ENCODE peak calls at places on chromosomes 16 and 17, in five cellular contexts. E, Q, C, A and P are unnamed samples.
A peak's percentile ranks its signal among the peaks of the same experiment; 100 is the strongest.

GRCh38 chr17:80836971-80837481 is 154.6 kb upstream of the CHMP6 start:
- DNase-seq in E (no peak), Q (no peak), C (no peak), A (no peak), P (no peak)

GRCh38 chr16:77359065-77359502 is 75.8 kb downstream of the ADAMTS18 start:
- DNase-seq in E (no peak), Q (peak; percentile 52), C (no peak), A (no peak), P (no peak)

GRCh38 chr16:58421529-58421928 is 29.3 kb downstream of the GINS3 start:
- DNase-seq in E (no peak), Q (no peak), C (no peak), A (peak; percentile 50), P (peak; percentile 19)

GRCh38 chr17:80855196-80855967 is 136.3 kb upstream of the CHMP6 start:
- DNase-seq in E (peak; percentile 2), Q (no peak), C (no peak), A (no peak), P (no peak)

GRCh38 chr17:78381601-78382168 is 3.2 kb downstream of the PGS1 start:
- DNase-seq in E (no peak), Q (no peak), C (no peak), A (no peak), P (no peak)

GRCh38 chr17:63626551-63627228 is 4.5 kb downstream of the MAP3K3 start:
- DNase-seq in E (no peak), Q (no peak), C (no peak), A (no peak), P (no peak)

GRCh38 chr17:79042421-79043190 is 18.6 kb downstream of the C1QTNF1 start:
- DNase-seq in E (peak; percentile 90), Q (peak; percentile 60), C (peak; percentile 67), A (peak; percentile 69), P (peak; percentile 45)

GRCh38 chr17:38687291-38687690 is 12.5 kb upstream of the EPOP start:
- DNase-seq in E (no peak), Q (no peak), C (no peak), A (no peak), P (peak; percentile 35)

GRCh38 chr16:53061701-53062159 is 6.9 kb downstream of the CHD9 start:
- DNase-seq in E (no peak), Q (no peak), C (peak; percentile 48), A (peak; percentile 49), P (no peak)

GRCh38 chr16:3578121-3578520 is 918 bp upstream of the NLRC3 start:
- DNase-seq in E (no peak), Q (no peak), C (no peak), A (no peak), P (no peak)

GRCh38 chr17:2070241-2071023 is 15.5 kb downstream of the HIC1 start:
- DNase-seq in E (peak; percentile 58), Q (no peak), C (no peak), A (no peak), P (no peak)

GRCh38 chr17:50380369-50381259 is 7.6 kb downstream of the EME1 start:
- DNase-seq in E (no peak), Q (no peak), C (no peak), A (no peak), P (no peak)

GRCh38 chr16:8310816-8311215 is 279.5 kb downstream of the TMEM114 start:
- DNase-seq in E (no peak), Q (no peak), C (no peak), A (no peak), P (no peak)

GRCh38 chr17:81885869-81886548 is 5.4 kb downstream of the ALYREF start:
- DNase-seq in E (no peak), Q (no peak), C (no peak), A (no peak), P (peak; percentile 76)

GRCh38 chr16:57266531-57267268 is 17.8 kb downstream of the PLLP start:
- DNase-seq in E (no peak), Q (no peak), C (no peak), A (no peak), P (no peak)

GRCh38 chr16:1152651-1153259 is at the start of gene CACNA1H:
- DNase-seq in E (peak; percentile 63), Q (peak; percentile 86), C (no peak), A (peak; percentile 34), P (no peak)

GRCh38 chr17:9386401-9386800 is 189.2 kb downstream of the STX8 start:
- DNase-seq in E (no peak), Q (no peak), C (no peak), A (no peak), P (no peak)

GRCh38 chr17:7466644-7467341 is 12.6 kb downstream of the ZBTB4 start:
- DNase-seq in E (no peak), Q (no peak), C (peak; percentile 62), A (peak; percentile 82), P (peak; percentile 53)

GRCh38 chr16:86662195-86662594 is 83.8 kb downstream of the FOXL1 start:
- DNase-seq in E (no peak), Q (no peak), C (no peak), A (no peak), P (peak; percentile 72)

GRCh38 chr16:85418978-85419491 is 194.1 kb upstream of the GSE1 start:
- DNase-seq in E (peak; percentile 28), Q (peak; percentile 34), C (no peak), A (peak; percentile 7), P (no peak)

GRCh38 chr17:59287452-59287851 is 44.0 kb upstream of the YPEL2 start:
- DNase-seq in E (no peak), Q (no peak), C (no peak), A (no peak), P (no peak)

GRCh38 chr17:43212641-43213490 is 1.2 kb downstream of the TMEM106A start:
- DNase-seq in E (no peak), Q (no peak), C (no peak), A (no peak), P (no peak)

GRCh38 chr16:57208926-57209325 is 22.8 kb downstream of the RSPRY1 start:
- DNase-seq in E (no peak), Q (no peak), C (no peak), A (no peak), P (no peak)

GRCh38 chr17:57601328-57601727 is 143.8 kb downstream of the CCDC182 start:
- DNase-seq in E (no peak), Q (no peak), C (no peak), A (no peak), P (no peak)

GRCh38 chr17:29789186-29790170 is 140.6 kb downstream of the SSH2 start:
- DNase-seq in E (no peak), Q (peak; percentile 7), C (peak; percentile 37), A (no peak), P (no peak)

GRCh38 chr16:26981266-26981938 is 85.3 kb upstream of the C16orf82 start:
- DNase-seq in E (no peak), Q (no peak), C (no peak), A (no peak), P (peak; percentile 73)

GRCh38 chr16:56295739-56296527 is 104.6 kb downstream of the GNAO1 start:
- DNase-seq in E (no peak), Q (peak; percentile 57), C (no peak), A (no peak), P (no peak)

GRCh38 chr17:70074991-70075390 is at the start of gene KCNJ16:
- DNase-seq in E (no peak), Q (no peak), C (no peak), A (no peak), P (no peak)

GRCh38 chr17:70078994-70079531 is 4.0 kb downstream of the KCNJ16 start:
- DNase-seq in E (no peak), Q (no peak), C (no peak), A (no peak), P (no peak)

GRCh38 chr17:70078549-70078948 is 3.5 kb downstream of the KCNJ16 start:
- DNase-seq in E (no peak), Q (no peak), C (no peak), A (no peak), P (no peak)

GRCh38 chr17:70076189-70076588 is 1.2 kb downstream of the KCNJ16 start:
- DNase-seq in E (no peak), Q (no peak), C (no peak), A (no peak), P (no peak)

GRCh38 chr17:70076831-70077230 is 1.8 kb downstream of the KCNJ16 start:
- DNase-seq in E (no peak), Q (no peak), C (no peak), A (no peak), P (no peak)
- TF ChIP-seq CTCF in E (no peak), Q (no peak), C (no peak), A (no peak), P (no peak)

GRCh38 chr17:32877164-32877764 is 340 bp upstream of the MYO1D start:
- DNase-seq in E (peak; percentile 91), Q (peak; percentile 97), C (peak; percentile 87), A (peak; percentile 92), P (peak; percentile 80)
- TF ChIP-seq CTCF in E (peak; percentile 86), Q (peak; percentile 70), C (peak; percentile 100), A (peak; percentile 90), P (peak; percentile 81)

GRCh38 chr17:44383861-44384260 is 5.6 kb downstream of the ITGA2B start:
- DNase-seq in E (no peak), Q (no peak), C (no peak), A (no peak), P (no peak)

GRCh38 chr17:44386182-44386525 is 3.3 kb downstream of the ITGA2B start:
- DNase-seq in E (no peak), Q (no peak), C (no peak), A (no peak), P (no peak)

GRCh38 chr17:44384823-44385286 is 4.6 kb downstream of the ITGA2B start:
- DNase-seq in E (peak; percentile 46), Q (no peak), C (no peak), A (no peak), P (no peak)

GRCh38 chr17:44384281-44384822 is 5.1 kb downstream of the ITGA2B start:
- DNase-seq in E (no peak), Q (peak; percentile 62), C (no peak), A (no peak), P (no peak)

DNA sequence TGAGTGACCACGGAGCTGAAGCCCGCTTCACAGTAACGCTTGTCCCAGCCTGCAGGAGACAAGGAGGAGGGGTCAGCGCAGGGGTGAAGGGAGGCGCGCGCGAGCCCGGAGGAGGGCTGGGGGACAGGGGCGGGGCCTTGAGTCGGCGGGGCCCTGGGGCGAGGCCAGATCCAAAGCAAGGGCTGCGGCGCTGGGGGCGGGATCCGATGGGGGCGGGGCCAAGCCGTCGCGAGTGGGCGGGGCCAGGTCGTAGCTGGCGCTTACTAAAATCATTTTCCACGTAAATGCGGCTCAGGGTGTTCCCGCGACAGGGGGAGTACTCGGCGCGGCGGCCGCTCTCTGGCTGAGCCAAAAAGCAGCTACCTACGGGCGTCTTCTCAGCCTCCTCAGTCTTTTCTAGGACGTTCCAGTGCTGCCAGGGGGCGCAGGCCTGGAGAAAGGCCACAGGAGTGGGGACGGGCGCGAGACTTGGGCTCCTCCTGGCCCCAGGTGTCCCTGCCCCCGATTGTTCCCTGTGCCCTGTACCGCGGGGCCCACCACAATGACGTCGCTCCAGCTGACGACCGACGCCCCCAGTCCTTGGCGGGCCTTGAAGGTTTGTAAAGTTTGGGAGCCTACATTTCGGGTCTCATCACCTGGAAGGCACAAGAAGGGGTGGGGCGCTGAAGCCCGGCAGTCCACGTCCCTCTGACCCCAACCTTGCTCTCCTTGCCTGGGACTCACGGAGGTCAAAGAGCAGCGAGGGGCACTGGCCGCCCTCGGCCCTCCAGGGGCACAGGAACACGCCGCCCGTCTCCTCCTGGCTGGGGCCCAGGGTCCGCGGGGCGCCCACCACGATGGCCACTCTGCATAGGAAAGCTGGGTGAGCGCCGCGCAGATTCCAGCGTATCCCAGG is 3.9 kb downstream of the ITGA2B start:
- DNase-seq in E (peak; percentile 96), Q (peak; percentile 94), C (peak; percentile 61), A (peak; percentile 83), P (peak; percentile 29)
- TF ChIP-seq CTCF in E (no peak), Q (peak; percentile 36), C (no peak), A (no peak), P (peak; percentile 42)

GRCh38 chr16:81314603-81315270 is at the start of gene GAN:
- DNase-seq in E (peak; percentile 96), Q (peak; percentile 98), C (peak; percentile 95), A (peak; percentile 96), P (peak; percentile 96)
- TF ChIP-seq CTCF in E (no peak), Q (no peak), C (no peak), A (no peak), P (no peak)

GRCh38 chr17:21289902-21290571 is 5.5 kb downstream of the MAP2K3 start:
- DNase-seq in E (no peak), Q (no peak), C (no peak), A (peak; percentile 86), P (no peak)
- TF ChIP-seq CTCF in E (no peak), Q (no peak), C (no peak), A (no peak), P (peak; percentile 29)